ENCODE peak calls at places on chromosome 22, in eight cellular contexts. A, U, T, L, V, S, C and I are unnamed samples.

GRCh38 chr22:19319281-19319680 is 27.8 kb upstream of the CLTCL1 start:
- DNase-seq in A (no peak), U (no peak), T (no peak), L (no peak), V (no peak), S (no peak), C (no peak), I (no peak)

GRCh38 chr22:19126874-19127273 is 4.2 kb upstream of the TSSK2 start:
- DNase-seq in A (no peak), U (no peak), T (no peak), L (no peak), V (no peak), S (no peak), C (no peak), I (no peak)

GRCh38 chr22:45201678-45202332 is 38.1 kb downstream of the NUP50 start:
- DNase-seq in A (peak; percentile 99), U (no peak), T (peak; percentile 86), L (no peak), V (no peak), S (peak; percentile 51), C (peak; percentile 57), I (peak; percentile 99)

GRCh38 chr22:43293661-43294392 is 49.3 kb downstream of the SCUBE1 start:
- DNase-seq in A (peak; percentile 58), U (peak; percentile 50), T (no peak), L (peak; percentile 67), V (no peak), S (no peak), C (no peak), I (no peak)

GRCh38 chr22:41909290-41910049 is 5.4 kb downstream of the SHISA8 start:
- DNase-seq in A (no peak), U (no peak), T (no peak), L (no peak), V (no peak), S (no peak), C (no peak), I (no peak)

GRCh38 chr22:22618923-22619322 is 25.5 kb upstream of the GGTLC2 start:
- DNase-seq in A (no peak), U (no peak), T (no peak), L (no peak), V (no peak), S (no peak), C (no peak), I (no peak)

GRCh38 chr22:28977481-28977971 is 84.1 kb downstream of the C22orf31 start:
- DNase-seq in A (peak; percentile 58), U (peak; percentile 71), T (no peak), L (peak; percentile 38), V (no peak), S (no peak), C (no peak), I (peak; percentile 51)

GRCh38 chr22:27663812-27664211 is 137.7 kb downstream of the MN1 start:
- DNase-seq in A (no peak), U (no peak), T (no peak), L (no peak), V (no peak), S (no peak), C (no peak), I (no peak)

GRCh38 chr22:23384899-23385298 is 195.2 kb downstream of the IGLL1 start:
- DNase-seq in A (no peak), U (no peak), T (no peak), L (no peak), V (no peak), S (no peak), C (no peak), I (no peak)

GRCh38 chr22:50705219-50705691 is 32.6 kb downstream of the SHANK3 start:
- DNase-seq in A (peak; percentile 89), U (peak; percentile 75), T (peak; percentile 32), L (peak; percentile 80), V (no peak), S (no peak), C (no peak), I (peak; percentile 74)

GRCh38 chr22:32080904-32081303 is 37.8 kb downstream of the SLC5A1 start:
- DNase-seq in A (peak; percentile 61), U (peak; percentile 77), T (no peak), L (peak; percentile 27), V (peak; percentile 16), S (peak; percentile 55), C (peak; percentile 18), I (peak; percentile 27)

GRCh38 chr22:36884314-36885158 is 23.7 kb downstream of the NCF4 start:
- DNase-seq in A (peak; percentile 28), U (no peak), T (no peak), L (no peak), V (no peak), S (no peak), C (no peak), I (peak; percentile 21)

GRCh38 chr22:35480627-35481565 is 59.7 kb upstream of the RASD2 start:
- DNase-seq in A (no peak), U (no peak), T (no peak), L (peak; percentile 80), V (no peak), S (no peak), C (no peak), I (no peak)